ENCODE peak calls at places on chromosomes 16 and 17, in eight cellular contexts. One of them, this sample, is unnamed.

GRCh38 chr17:60659156-60659555 is 18.5 kb upstream of the BCAS3 start:
- DNase-seq in CD4-positive, CD25-positive, alpha-beta regulatory T cell: no peak
- DNase-seq in colonic mucosa: no peak
- DNase-seq in NCI-H1930: no peak
- DNase-seq in neural progenitor cell: no peak
- DNase-seq in nucleus accumbens: no peak
- DNase-seq in stimulated activated CD4-positive, alpha-beta T cell treated with anti-CD3 and anti-CD28 coated beads, Interleukin-1b, Interleukin-23, amount 100 ng/mL, for 4 hours: no peak
- DNase-seq in H7: no peak
- DNase-seq in this sample: no peak

GRCh38 chr17:17236295-17237025 is 508 bp downstream of the FLCN start:
- DNase-seq in CD4-positive, CD25-positive, alpha-beta regulatory T cell: no peak
- DNase-seq in colonic mucosa: peak; percentile 46
- DNase-seq in NCI-H1930: no peak
- DNase-seq in neural progenitor cell: peak; percentile 43
- DNase-seq in nucleus accumbens: no peak
- DNase-seq in stimulated activated CD4-positive, alpha-beta T cell treated with anti-CD3 and anti-CD28 coated beads, Interleukin-1b, Interleukin-23, amount 100 ng/mL, for 4 hours: no peak
- DNase-seq in H7: no peak
- DNase-seq in this sample: no peak

GRCh38 chr16:87897563-87898505 is 28.5 kb upstream of the SLC7A5 start:
- DNase-seq in CD4-positive, CD25-positive, alpha-beta regulatory T cell: no peak
- DNase-seq in colonic mucosa: no peak
- DNase-seq in NCI-H1930: no peak
- DNase-seq in neural progenitor cell: no peak
- DNase-seq in nucleus accumbens: no peak
- DNase-seq in stimulated activated CD4-positive, alpha-beta T cell treated with anti-CD3 and anti-CD28 coated beads, Interleukin-1b, Interleukin-23, amount 100 ng/mL, for 4 hours: peak; percentile 55
- DNase-seq in H7: no peak
- DNase-seq in this sample: no peak

GRCh38 chr17:77867976-77868713 is 90.4 kb upstream of the TNRC6C start:
- DNase-seq in CD4-positive, CD25-positive, alpha-beta regulatory T cell: no peak
- DNase-seq in colonic mucosa: no peak
- DNase-seq in NCI-H1930: no peak
- DNase-seq in neural progenitor cell: no peak
- DNase-seq in nucleus accumbens: no peak
- DNase-seq in stimulated activated CD4-positive, alpha-beta T cell treated with anti-CD3 and anti-CD28 coated beads, Interleukin-1b, Interleukin-23, amount 100 ng/mL, for 4 hours: no peak
- DNase-seq in H7: no peak
- DNase-seq in this sample: no peak

GRCh38 chr16:4489030-4489429 is 12.8 kb downstream of the HMOX2 start:
- DNase-seq in CD4-positive, CD25-positive, alpha-beta regulatory T cell: no peak
- DNase-seq in colonic mucosa: no peak
- DNase-seq in NCI-H1930: no peak
- DNase-seq in neural progenitor cell: no peak
- DNase-seq in nucleus accumbens: no peak
- DNase-seq in stimulated activated CD4-positive, alpha-beta T cell treated with anti-CD3 and anti-CD28 coated beads, Interleukin-1b, Interleukin-23, amount 100 ng/mL, for 4 hours: no peak
- DNase-seq in H7: no peak
- DNase-seq in this sample: no peak

GRCh38 chr16:376817-377418 is 4.9 kb downstream of the PGAP6 start:
- DNase-seq in CD4-positive, CD25-positive, alpha-beta regulatory T cell: no peak
- DNase-seq in colonic mucosa: no peak
- DNase-seq in NCI-H1930: no peak
- DNase-seq in neural progenitor cell: no peak
- DNase-seq in nucleus accumbens: no peak
- DNase-seq in stimulated activated CD4-positive, alpha-beta T cell treated with anti-CD3 and anti-CD28 coated beads, Interleukin-1b, Interleukin-23, amount 100 ng/mL, for 4 hours: no peak
- DNase-seq in H7: no peak
- DNase-seq in this sample: no peak

GRCh38 chr17:27644586-27644985 is 13.6 kb downstream of the LGALS9 start:
- DNase-seq in CD4-positive, CD25-positive, alpha-beta regulatory T cell: no peak
- DNase-seq in colonic mucosa: no peak
- DNase-seq in NCI-H1930: no peak
- DNase-seq in neural progenitor cell: no peak
- DNase-seq in nucleus accumbens: no peak
- DNase-seq in stimulated activated CD4-positive, alpha-beta T cell treated with anti-CD3 and anti-CD28 coated beads, Interleukin-1b, Interleukin-23, amount 100 ng/mL, for 4 hours: no peak
- DNase-seq in H7: no peak
- DNase-seq in this sample: no peak

GRCh38 chr16:89507219-89507833 is 877 bp upstream of the SPG7 start:
- DNase-seq in CD4-positive, CD25-positive, alpha-beta regulatory T cell: no peak
- DNase-seq in colonic mucosa: peak; percentile 42
- DNase-seq in NCI-H1930: no peak
- DNase-seq in neural progenitor cell: no peak
- DNase-seq in nucleus accumbens: no peak
- DNase-seq in stimulated activated CD4-positive, alpha-beta T cell treated with anti-CD3 and anti-CD28 coated beads, Interleukin-1b, Interleukin-23, amount 100 ng/mL, for 4 hours: no peak
- DNase-seq in H7: no peak
- DNase-seq in this sample: no peak

GRCh38 chr16:65002265-65002664 is 119.6 kb downstream of the CDH11 start:
- DNase-seq in CD4-positive, CD25-positive, alpha-beta regulatory T cell: no peak
- DNase-seq in colonic mucosa: no peak
- DNase-seq in NCI-H1930: no peak
- DNase-seq in neural progenitor cell: no peak
- DNase-seq in nucleus accumbens: no peak
- DNase-seq in stimulated activated CD4-positive, alpha-beta T cell treated with anti-CD3 and anti-CD28 coated beads, Interleukin-1b, Interleukin-23, amount 100 ng/mL, for 4 hours: no peak
- DNase-seq in H7: no peak
- DNase-seq in this sample: no peak

GRCh38 chr16:58678716-58679115 is 5.9 kb downstream of the SLC38A7 start:
- DNase-seq in CD4-positive, CD25-positive, alpha-beta regulatory T cell: no peak
- DNase-seq in colonic mucosa: no peak
- DNase-seq in NCI-H1930: no peak
- DNase-seq in neural progenitor cell: no peak
- DNase-seq in nucleus accumbens: no peak
- DNase-seq in stimulated activated CD4-positive, alpha-beta T cell treated with anti-CD3 and anti-CD28 coated beads, Interleukin-1b, Interleukin-23, amount 100 ng/mL, for 4 hours: no peak
- DNase-seq in H7: peak; percentile 19
- DNase-seq in this sample: no peak

GRCh38 chr17:81523139-81524062 is 4.8 kb upstream of the FSCN2 start:
- DNase-seq in CD4-positive, CD25-positive, alpha-beta regulatory T cell: no peak
- DNase-seq in colonic mucosa: no peak
- DNase-seq in NCI-H1930: no peak
- DNase-seq in neural progenitor cell: peak; percentile 86
- DNase-seq in nucleus accumbens: no peak
- DNase-seq in stimulated activated CD4-positive, alpha-beta T cell treated with anti-CD3 and anti-CD28 coated beads, Interleukin-1b, Interleukin-23, amount 100 ng/mL, for 4 hours: no peak
- DNase-seq in H7: peak; percentile 94
- DNase-seq in this sample: no peak

GRCh38 chr17:57278740-57279387 is 22.5 kb downstream of the MSI2 start:
- DNase-seq in CD4-positive, CD25-positive, alpha-beta regulatory T cell: no peak
- DNase-seq in colonic mucosa: no peak
- DNase-seq in NCI-H1930: no peak
- DNase-seq in neural progenitor cell: no peak
- DNase-seq in nucleus accumbens: no peak
- DNase-seq in stimulated activated CD4-positive, alpha-beta T cell treated with anti-CD3 and anti-CD28 coated beads, Interleukin-1b, Interleukin-23, amount 100 ng/mL, for 4 hours: no peak
- DNase-seq in H7: no peak
- DNase-seq in this sample: no peak

GRCh38 chr17:79374807-79375206 is 236.0 kb downstream of the RBFOX3 start:
- DNase-seq in CD4-positive, CD25-positive, alpha-beta regulatory T cell: no peak
- DNase-seq in colonic mucosa: no peak
- DNase-seq in NCI-H1930: no peak
- DNase-seq in neural progenitor cell: no peak
- DNase-seq in nucleus accumbens: no peak
- DNase-seq in stimulated activated CD4-positive, alpha-beta T cell treated with anti-CD3 and anti-CD28 coated beads, Interleukin-1b, Interleukin-23, amount 100 ng/mL, for 4 hours: no peak
- DNase-seq in H7: no peak
- DNase-seq in this sample: no peak

GRCh38 chr17:34886831-34887230 is 74.4 kb downstream of the CCT6B start:
- DNase-seq in CD4-positive, CD25-positive, alpha-beta regulatory T cell: no peak
- DNase-seq in colonic mucosa: no peak
- DNase-seq in NCI-H1930: no peak
- DNase-seq in neural progenitor cell: no peak
- DNase-seq in nucleus accumbens: no peak
- DNase-seq in stimulated activated CD4-positive, alpha-beta T cell treated with anti-CD3 and anti-CD28 coated beads, Interleukin-1b, Interleukin-23, amount 100 ng/mL, for 4 hours: no peak
- DNase-seq in H7: no peak
- DNase-seq in this sample: no peak

GRCh38 chr17:27751622-27752490 is 48.5 kb downstream of the NOS2 start:
- DNase-seq in CD4-positive, CD25-positive, alpha-beta regulatory T cell: no peak
- DNase-seq in colonic mucosa: no peak
- DNase-seq in NCI-H1930: no peak
- DNase-seq in neural progenitor cell: no peak
- DNase-seq in nucleus accumbens: no peak
- DNase-seq in stimulated activated CD4-positive, alpha-beta T cell treated with anti-CD3 and anti-CD28 coated beads, Interleukin-1b, Interleukin-23, amount 100 ng/mL, for 4 hours: no peak
- DNase-seq in H7: peak; percentile 11
- DNase-seq in this sample: peak; percentile 79

GRCh38 chr17:31115168-31115567 is 20.4 kb downstream of the NF1 start:
- DNase-seq in CD4-positive, CD25-positive, alpha-beta regulatory T cell: no peak
- DNase-seq in colonic mucosa: no peak
- DNase-seq in NCI-H1930: no peak
- DNase-seq in neural progenitor cell: no peak
- DNase-seq in nucleus accumbens: no peak
- DNase-seq in stimulated activated CD4-positive, alpha-beta T cell treated with anti-CD3 and anti-CD28 coated beads, Interleukin-1b, Interleukin-23, amount 100 ng/mL, for 4 hours: no peak
- DNase-seq in H7: no peak
- DNase-seq in this sample: no peak

GRCh38 chr17:43530303-43531081 is 15.6 kb downstream of the ETV4 start:
- DNase-seq in CD4-positive, CD25-positive, alpha-beta regulatory T cell: no peak
- DNase-seq in colonic mucosa: no peak
- DNase-seq in NCI-H1930: peak; percentile 74
- DNase-seq in neural progenitor cell: peak; percentile 84
- DNase-seq in nucleus accumbens: no peak
- DNase-seq in stimulated activated CD4-positive, alpha-beta T cell treated with anti-CD3 and anti-CD28 coated beads, Interleukin-1b, Interleukin-23, amount 100 ng/mL, for 4 hours: no peak
- DNase-seq in H7: peak; percentile 94
- DNase-seq in this sample: no peak

GRCh38 chr16:21197115-21197514 is 14.3 kb downstream of the ZP2 start:
- DNase-seq in CD4-positive, CD25-positive, alpha-beta regulatory T cell: no peak
- DNase-seq in colonic mucosa: no peak
- DNase-seq in NCI-H1930: no peak
- DNase-seq in neural progenitor cell: no peak
- DNase-seq in nucleus accumbens: no peak
- DNase-seq in stimulated activated CD4-positive, alpha-beta T cell treated with anti-CD3 and anti-CD28 coated beads, Interleukin-1b, Interleukin-23, amount 100 ng/mL, for 4 hours: no peak
- DNase-seq in H7: no peak
- DNase-seq in this sample: no peak

GRCh38 chr17:35460354-35460851 is 11.8 kb upstream of the SLFN13 start:
- DNase-seq in CD4-positive, CD25-positive, alpha-beta regulatory T cell: peak; percentile 59
- DNase-seq in colonic mucosa: peak; percentile 82
- DNase-seq in NCI-H1930: peak; percentile 55
- DNase-seq in neural progenitor cell: peak; percentile 87
- DNase-seq in nucleus accumbens: no peak
- DNase-seq in stimulated activated CD4-positive, alpha-beta T cell treated with anti-CD3 and anti-CD28 coated beads, Interleukin-1b, Interleukin-23, amount 100 ng/mL, for 4 hours: peak; percentile 15
- DNase-seq in H7: peak; percentile 96
- DNase-seq in this sample: no peak

GRCh38 chr17:35160354-35161201 is 13.0 kb downstream of the UNC45B start:
- DNase-seq in CD4-positive, CD25-positive, alpha-beta regulatory T cell: no peak
- DNase-seq in colonic mucosa: no peak
- DNase-seq in NCI-H1930: no peak
- DNase-seq in neural progenitor cell: no peak
- DNase-seq in nucleus accumbens: no peak
- DNase-seq in stimulated activated CD4-positive, alpha-beta T cell treated with anti-CD3 and anti-CD28 coated beads, Interleukin-1b, Interleukin-23, amount 100 ng/mL, for 4 hours: no peak
- DNase-seq in H7: no peak
- DNase-seq in this sample: no peak

GRCh38 chr16:68902376-68903345 is 59.3 kb downstream of the TANGO6 start:
- DNase-seq in CD4-positive, CD25-positive, alpha-beta regulatory T cell: no peak
- DNase-seq in colonic mucosa: peak; percentile 70
- DNase-seq in NCI-H1930: peak; percentile 18
- DNase-seq in neural progenitor cell: peak; percentile 75
- DNase-seq in nucleus accumbens: no peak
- DNase-seq in stimulated activated CD4-positive, alpha-beta T cell treated with anti-CD3 and anti-CD28 coated beads, Interleukin-1b, Interleukin-23, amount 100 ng/mL, for 4 hours: no peak
- DNase-seq in H7: peak; percentile 60
- DNase-seq in this sample: no peak

GRCh38 chr17:51508048-51508447 is 247.7 kb downstream of the UTP18 start:
- DNase-seq in CD4-positive, CD25-positive, alpha-beta regulatory T cell: no peak
- DNase-seq in colonic mucosa: no peak
- DNase-seq in NCI-H1930: no peak
- DNase-seq in neural progenitor cell: no peak
- DNase-seq in nucleus accumbens: no peak
- DNase-seq in stimulated activated CD4-positive, alpha-beta T cell treated with anti-CD3 and anti-CD28 coated beads, Interleukin-1b, Interleukin-23, amount 100 ng/mL, for 4 hours: no peak
- DNase-seq in H7: no peak
- DNase-seq in this sample: no peak

GRCh38 chr16:13919330-13919682 is 648 bp upstream of the ERCC4 start:
- DNase-seq in CD4-positive, CD25-positive, alpha-beta regulatory T cell: no peak
- DNase-seq in colonic mucosa: peak; percentile 23
- DNase-seq in NCI-H1930: peak; percentile 70
- DNase-seq in neural progenitor cell: peak; percentile 42
- DNase-seq in nucleus accumbens: no peak
- DNase-seq in stimulated activated CD4-positive, alpha-beta T cell treated with anti-CD3 and anti-CD28 coated beads, Interleukin-1b, Interleukin-23, amount 100 ng/mL, for 4 hours: no peak
- DNase-seq in H7: no peak
- DNase-seq in this sample: no peak

GRCh38 chr16:2691491-2692248 is 9.3 kb downstream of the KCTD5 start:
- DNase-seq in CD4-positive, CD25-positive, alpha-beta regulatory T cell: no peak
- DNase-seq in colonic mucosa: no peak
- DNase-seq in NCI-H1930: no peak
- DNase-seq in neural progenitor cell: no peak
- DNase-seq in nucleus accumbens: no peak
- DNase-seq in stimulated activated CD4-positive, alpha-beta T cell treated with anti-CD3 and anti-CD28 coated beads, Interleukin-1b, Interleukin-23, amount 100 ng/mL, for 4 hours: no peak
- DNase-seq in H7: peak; percentile 48
- DNase-seq in this sample: no peak

GRCh38 chr17:51298508-51299371 is 38.4 kb downstream of the UTP18 start:
- DNase-seq in CD4-positive, CD25-positive, alpha-beta regulatory T cell: no peak
- DNase-seq in colonic mucosa: no peak
- DNase-seq in NCI-H1930: peak; percentile 29
- DNase-seq in neural progenitor cell: peak; percentile 67
- DNase-seq in nucleus accumbens: no peak
- DNase-seq in stimulated activated CD4-positive, alpha-beta T cell treated with anti-CD3 and anti-CD28 coated beads, Interleukin-1b, Interleukin-23, amount 100 ng/mL, for 4 hours: no peak
- DNase-seq in H7: peak; percentile 52
- DNase-seq in this sample: no peak

GRCh38 chr16:10883004-10883403 is 6.0 kb downstream of the CIITA start:
- DNase-seq in CD4-positive, CD25-positive, alpha-beta regulatory T cell: no peak
- DNase-seq in colonic mucosa: no peak
- DNase-seq in NCI-H1930: no peak
- DNase-seq in neural progenitor cell: no peak
- DNase-seq in nucleus accumbens: no peak
- DNase-seq in stimulated activated CD4-positive, alpha-beta T cell treated with anti-CD3 and anti-CD28 coated beads, Interleukin-1b, Interleukin-23, amount 100 ng/mL, for 4 hours: no peak
- DNase-seq in H7: no peak
- DNase-seq in this sample: no peak

GRCh38 chr17:71423871-71424546 is 696.8 kb upstream of the SOX9 start:
- DNase-seq in CD4-positive, CD25-positive, alpha-beta regulatory T cell: no peak
- DNase-seq in colonic mucosa: no peak
- DNase-seq in NCI-H1930: peak; percentile 88
- DNase-seq in neural progenitor cell: no peak
- DNase-seq in nucleus accumbens: no peak
- DNase-seq in stimulated activated CD4-positive, alpha-beta T cell treated with anti-CD3 and anti-CD28 coated beads, Interleukin-1b, Interleukin-23, amount 100 ng/mL, for 4 hours: no peak
- DNase-seq in H7: no peak
- DNase-seq in this sample: no peak

GRCh38 chr16:48194828-48195566 is 39.2 kb upstream of the ABCC12 start:
- DNase-seq in CD4-positive, CD25-positive, alpha-beta regulatory T cell: no peak
- DNase-seq in colonic mucosa: peak; percentile 24
- DNase-seq in NCI-H1930: no peak
- DNase-seq in neural progenitor cell: no peak
- DNase-seq in nucleus accumbens: no peak
- DNase-seq in stimulated activated CD4-positive, alpha-beta T cell treated with anti-CD3 and anti-CD28 coated beads, Interleukin-1b, Interleukin-23, amount 100 ng/mL, for 4 hours: no peak
- DNase-seq in H7: no peak
- DNase-seq in this sample: no peak

GRCh38 chr17:19645608-19646250 is 2.8 kb upstream of the ALDH3A2 start:
- DNase-seq in CD4-positive, CD25-positive, alpha-beta regulatory T cell: no peak
- DNase-seq in colonic mucosa: peak; percentile 71
- DNase-seq in NCI-H1930: peak; percentile 13
- DNase-seq in neural progenitor cell: peak; percentile 70
- DNase-seq in nucleus accumbens: no peak
- DNase-seq in stimulated activated CD4-positive, alpha-beta T cell treated with anti-CD3 and anti-CD28 coated beads, Interleukin-1b, Interleukin-23, amount 100 ng/mL, for 4 hours: peak; percentile 30
- DNase-seq in H7: peak; percentile 70
- DNase-seq in this sample: no peak

GRCh38 chr17:73584987-73585386 is 59.3 kb downstream of the SDK2 start:
- DNase-seq in CD4-positive, CD25-positive, alpha-beta regulatory T cell: no peak
- DNase-seq in colonic mucosa: no peak
- DNase-seq in NCI-H1930: no peak
- DNase-seq in neural progenitor cell: no peak
- DNase-seq in nucleus accumbens: no peak
- DNase-seq in stimulated activated CD4-positive, alpha-beta T cell treated with anti-CD3 and anti-CD28 coated beads, Interleukin-1b, Interleukin-23, amount 100 ng/mL, for 4 hours: no peak
- DNase-seq in H7: no peak
- DNase-seq in this sample: no peak